ENCODE peak calls at places on chromosomes 3 and 15, in four cellular contexts. Z is mesendoderm, D is IMR-90, G is H9. C is an unnamed sample.
A peak's percentile ranks its signal among the peaks of the same experiment; 100 is the strongest.

GRCh38 chr3:120170223-120170622 is 76.0 kb upstream of the GSK3B start:
- DNase-seq in G (no peak), Z (no peak), D (peak; percentile 85), C (no peak)

GRCh38 chr3:48406443-48407431 is 23.1 kb downstream of the PLXNB1 start:
- DNase-seq in G (no peak), D (no peak), Z (no peak), C (no peak)

GRCh38 chr3:27287052-27287451 is 82.1 kb downstream of the NEK10 start:
- DNase-seq in D (no peak), G (no peak), Z (peak; percentile 13), C (no peak)

GRCh38 chr3:187186801-187187421 is 10.4 kb upstream of the RTP1 start:
- DNase-seq in G (peak; percentile 47), D (peak; percentile 94), Z (peak; percentile 71), C (no peak)

GRCh38 chr3:157201648-157202278 is 41.8 kb upstream of the CCNL1 start:
- DNase-seq in G (no peak), D (peak; percentile 40), Z (peak; percentile 65), C (no peak)

GRCh38 chr3:52289747-52290595 is 2.3 kb downstream of the GLYCTK start:
- DNase-seq in G (no peak), Z (no peak), D (no peak), C (no peak)

GRCh38 chr3:130748981-130749380 is 2.4 kb upstream of the PIK3R4 start:
- DNase-seq in Z (peak; percentile 40), D (peak; percentile 22), G (no peak), C (no peak)

GRCh38 chr3:39127296-39127906 is 19.9 kb downstream of the TTC21A start:
- DNase-seq in D (no peak), Z (no peak), G (no peak), C (no peak)

GRCh38 chr3:111695584-111696213 is 100.6 kb upstream of the ZBED2 start:
- DNase-seq in D (peak; percentile 91), G (no peak), Z (no peak), C (no peak)

GRCh38 chr15:62940755-62941361 is 101.7 kb upstream of the TPM1 start:
- DNase-seq in D (peak; percentile 98), G (no peak), Z (peak; percentile 10), C (no peak)

GRCh38 chr3:127697531-127698240 is 24.9 kb downstream of the ABTB1 start:
- DNase-seq in G (peak; percentile 84), Z (peak; percentile 86), D (peak; percentile 90), C (peak; percentile 72)

GRCh38 chr3:56762718-56763117 is 39.0 kb downstream of the ARHGEF3 start:
- DNase-seq in D (no peak), G (no peak), Z (no peak), C (no peak)

GRCh38 chr3:164459526-164460151 is 618.7 kb downstream of the SI start:
- DNase-seq in D (no peak), G (no peak), Z (peak; percentile 41), C (no peak)

GRCh38 chr15:93028632-93029612 is 60.1 kb downstream of the RGMA start:
- DNase-seq in D (peak; percentile 91), G (no peak), Z (no peak), C (no peak)

GRCh38 chr3:133892546-133893231 is 3.0 kb downstream of the RAB6B start:
- DNase-seq in G (no peak), D (no peak), Z (no peak), C (no peak)

GRCh38 chr3:174442317-174442682 is 416.8 kb upstream of the NAALADL2 start:
- DNase-seq in D (no peak), Z (no peak), G (no peak), C (no peak)

GRCh38 chr3:67635257-67635656 is 19.2 kb downstream of the SUCLG2 start:
- DNase-seq in D (peak; percentile 96), G (no peak), Z (no peak), C (no peak)

GRCh38 chr3:158768881-158769518 is 32.9 kb upstream of the MFSD1 start:
- DNase-seq in G (no peak), Z (no peak), D (peak; percentile 98), C (no peak)

GRCh38 chr3:188126271-188126670 is 27.7 kb upstream of the LPP start:
- DNase-seq in D (peak; percentile 80), Z (no peak), G (no peak), C (no peak)

GRCh38 chr3:183904833-183905780 is 20.4 kb upstream of the PARL start:
- DNase-seq in G (no peak), Z (no peak), D (no peak), C (no peak)

GRCh38 chr3:9088431-9089353 is 125.4 kb upstream of the RAD18 start:
- DNase-seq in G (no peak), D (no peak), Z (no peak), C (no peak)

GRCh38 chr3:98513136-98513535 is 9.6 kb downstream of the CLDND1 start:
- DNase-seq in G (no peak), Z (no peak), D (peak; percentile 12), C (no peak)

GRCh38 chr3:58800940-58801339 is 134.4 kb upstream of the FAM3D start:
- DNase-seq in D (no peak), Z (no peak), G (no peak), C (no peak)

GRCh38 chr15:49989498-49989897 is 129.5 kb downstream of the ATP8B4 start:
- DNase-seq in Z (no peak), G (no peak), D (no peak), C (no peak)

GRCh38 chr3:11288021-11288491 is 15.9 kb downstream of the ATG7 start:
- DNase-seq in Z (no peak), D (peak; percentile 51), G (no peak), C (no peak)

GRCh38 chr15:37931868-37932267 is 2.6 kb upstream of the TMCO5A start:
- DNase-seq in D (peak; percentile 80), Z (no peak), G (no peak), C (no peak)

GRCh38 chr3:117752984-117753717 is 1043.6 kb downstream of the TUSC7 start:
- DNase-seq in Z (no peak), G (no peak), D (peak; percentile 90), C (no peak)

GRCh38 chr3:105611304-105612192 is 244.8 kb downstream of the ALCAM start:
- DNase-seq in D (no peak), Z (peak; percentile 36), G (no peak), C (no peak)

GRCh38 chr15:49093252-49094105 is 47.2 kb upstream of the SECISBP2L start:
- DNase-seq in D (no peak), Z (no peak), G (no peak), C (no peak)

GRCh38 chr3:88075497-88075896 is 16.4 kb downstream of the ZNF654 start:
- DNase-seq in D (no peak), G (no peak), Z (no peak), C (no peak)

GRCh38 chr3:189325454-189325853 is 153.7 kb downstream of the TPRG1 start:
- DNase-seq in D (no peak), G (no peak), Z (no peak), C (no peak)
- H3K56ac ChIP-seq in D (no peak overlapping the region), G (no peak overlapping the region), Z (no peak overlapping the region), C (no peak overlapping the region)

GRCh38 chr3:46213201-46213600 is 5.1 kb upstream of the CCR1 start:
- DNase-seq in G (no peak), Z (no peak), D (no peak), C (no peak)
- H3K56ac ChIP-seq in G (no peak overlapping the region), Z (no peak overlapping the region), D (no peak overlapping the region), C (no peak overlapping the region)

GRCh38 chr15:35080226-35080625 is 4.9 kb downstream of the NANOGP8 start:
- DNase-seq in D (peak; percentile 30), G (no peak), Z (no peak), C (no peak)
- H3K56ac ChIP-seq in D (no peak overlapping the region), G (no peak overlapping the region), Z (no peak overlapping the region), C (no peak overlapping the region)

GRCh38 chr15:57352535-57353316 is 23.6 kb upstream of the CGNL1 start:
- DNase-seq in Z (no peak), D (no peak), G (no peak), C (no peak)
- H3K56ac ChIP-seq in Z (peak overlapping the region; percentile 26), D (no peak overlapping the region), G (no peak overlapping the region), C (no peak overlapping the region)

C was measured in H1.